ENCODE peak calls at places on chromosomes 12 and 14, in six cellular contexts. O is WTC11, G is HepG2, E is H1, Y is A549, Z is K562. Q is an unnamed sample.

GRCh38 chr12:54306925-54307731 is 6.3 kb upstream of the NFE2 start:
- DNase-seq in G (peak), E (no peak), Z (peak), Y (peak), O (peak), Q (no peak)

GRCh38 chr12:114917953-114918352 is 234.0 kb upstream of the TBX3 start:
- DNase-seq in Y (no peak), G (no peak), E (no peak), Z (no peak), O (no peak), Q (no peak)

GRCh38 chr14:102222009-102222575 is 82.4 kb downstream of the WDR20 start:
- DNase-seq in Z (no peak), E (no peak), Y (no peak), O (no peak), G (no peak), Q (no peak)

GRCh38 chr12:47881826-47882427 is 22.9 kb downstream of the VDR start:
- DNase-seq in Y (no peak), E (no peak), Z (no peak), O (no peak), G (no peak), Q (no peak)

GRCh38 chr12:63124778-63125177 is 26.2 kb downstream of the AVPR1A start:
- DNase-seq in E (no peak), Y (no peak), G (no peak), Z (no peak), O (no peak), Q (no peak)

GRCh38 chr14:65098586-65098985 is 3.7 kb downstream of the MAX start:
- DNase-seq in Z (no peak), O (no peak), E (no peak), Y (no peak), G (no peak), Q (peak)

GRCh38 chr12:63911336-63911735 is 66.8 kb downstream of the SRGAP1 start:
- DNase-seq in O (no peak), G (no peak), Y (no peak), Z (no peak), E (no peak), Q (no peak)

GRCh38 chr14:67436006-67436866 is 24.3 kb upstream of the PLEK2 start:
- DNase-seq in O (no peak), G (peak), E (no peak), Y (no peak), Z (peak), Q (no peak)

GRCh38 chr12:115857923-115858322 is 419.6 kb downstream of the MED13L start:
- DNase-seq in G (no peak), Y (no peak), O (no peak), Z (no peak), E (no peak), Q (no peak)

GRCh38 chr14:96253140-96253539 is 2.9 kb upstream of the BDKRB1 start:
- DNase-seq in Z (no peak), Y (peak), O (no peak), G (no peak), E (no peak), Q (no peak)

GRCh38 chr14:101508948-101509729 is 52.2 kb upstream of the DIO3 start:
- DNase-seq in E (no peak), Y (no peak), G (no peak), O (peak), Z (no peak), Q (no peak)

GRCh38 chr12:104477812-104478388 is 21.2 kb downstream of the CHST11 start:
- DNase-seq in Z (no peak), Y (no peak), E (no peak), G (no peak), O (no peak), Q (no peak)

GRCh38 chr14:36771256-36771655 is 109.6 kb downstream of the PAX9 start:
- DNase-seq in G (peak), E (no peak), O (no peak), Z (no peak), Y (no peak), Q (peak)

GRCh38 chr12:96414637-96415036 is 14.4 kb upstream of the CDK17 start:
- DNase-seq in O (no peak), Y (no peak), Z (no peak), E (no peak), G (no peak), Q (no peak)

GRCh38 chr12:10361084-10361483 is 28.8 kb downstream of the KLRK1 start:
- DNase-seq in O (no peak), Z (peak), Y (no peak), G (no peak), E (no peak), Q (no peak)

GRCh38 chr12:66199141-66199540 is 10.1 kb downstream of the IRAK3 start:
- DNase-seq in O (no peak), E (no peak), Z (no peak), Y (no peak), G (no peak), Q (no peak)

GRCh38 chr14:93023039-93023438 is 92.7 kb downstream of the ITPK1 start:
- DNase-seq in G (peak), Y (no peak), O (no peak), E (no peak), Z (peak), Q (no peak)

GRCh38 chr14:100669011-100669412 is 57.7 kb upstream of the DLK1 start:
- DNase-seq in G (no peak), O (no peak), Y (no peak), E (no peak), Z (no peak), Q (no peak)

DNA sequence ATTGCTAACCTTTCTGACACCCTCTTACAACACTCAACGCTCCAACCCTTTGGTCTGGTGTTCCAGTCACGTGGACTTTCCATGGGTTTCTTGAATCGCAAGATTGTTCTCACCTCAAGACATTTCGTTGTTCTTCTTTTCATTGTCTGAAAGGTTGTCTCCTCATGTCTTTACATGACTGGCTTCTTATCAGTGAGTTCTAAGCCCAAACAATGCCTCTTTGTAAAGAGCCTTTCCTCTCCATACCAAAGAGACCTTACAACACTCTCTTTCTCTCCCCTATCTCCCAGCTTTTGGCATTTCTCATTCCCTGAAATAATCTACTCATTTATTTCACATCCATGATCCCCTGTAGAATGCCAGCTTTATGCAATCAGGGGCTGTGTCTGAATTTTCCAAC is 1144.8 kb downstream of the AACS start:
- DNase-seq in G (no peak), O (no peak), Z (no peak), E (no peak), Y (no peak), Q (no peak)
- TF ChIP-seq MAX in G (no peak), O (no peak), Z (no peak), E (no peak), Y (no peak), Q (no peak)

GRCh38 chr14:104115131-104115600 is 23.2 kb upstream of the KIF26A start:
- DNase-seq in O (no peak), Z (no peak), G (no peak), E (no peak), Y (no peak), Q (no peak)
- TF ChIP-seq JUN in O (no peak), Z (no peak), G (no peak), E (no peak), Y (no peak), Q (no peak)

GRCh38 chr12:57469334-57470164 is 10.0 kb downstream of the GLI1 start:
- DNase-seq in E (no peak), G (no peak), Y (no peak), Z (no peak), O (no peak), Q (no peak)
- TF ChIP-seq MAX in E (no peak), G (no peak), Y (no peak), Z (no peak), O (no peak), Q (no peak)

DNA sequence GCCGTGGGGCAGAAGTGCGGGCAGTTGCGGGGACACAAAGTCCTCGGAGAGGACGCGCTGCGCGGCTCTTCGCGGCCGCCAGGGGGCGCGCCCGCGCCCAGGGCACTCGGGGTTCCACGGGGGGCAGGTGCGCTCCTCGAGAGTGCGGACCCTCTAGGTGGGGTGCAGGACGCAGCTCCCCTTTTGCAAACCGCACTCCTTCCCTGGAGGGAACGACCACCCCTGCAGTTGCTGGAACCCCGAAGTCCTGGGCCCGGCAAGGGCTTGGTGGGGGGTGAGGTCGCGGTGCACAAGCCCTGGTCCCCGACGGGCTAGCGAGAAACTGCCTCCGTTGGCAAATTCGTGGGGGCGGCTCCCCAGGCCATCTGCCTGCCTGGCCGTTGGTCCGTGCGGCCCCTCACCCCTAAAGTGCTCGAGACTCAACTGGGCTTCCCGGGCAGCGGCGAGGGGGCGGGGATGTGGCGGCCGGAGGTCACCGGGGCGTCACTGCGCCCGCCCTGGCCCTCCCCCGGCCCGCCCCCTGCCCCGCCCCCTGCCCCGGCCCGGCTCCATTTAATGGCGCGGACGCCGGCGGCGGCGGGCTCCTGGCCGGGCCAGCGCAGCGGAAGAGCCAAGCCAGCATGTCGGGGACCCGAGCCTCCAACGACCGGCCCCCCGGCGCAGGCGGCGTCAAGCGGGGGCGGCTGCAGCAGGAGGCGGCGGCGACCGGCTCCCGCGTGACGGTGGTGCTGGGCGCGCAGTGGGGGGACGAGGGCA is at the start of gene ADSS1:
- DNase-seq in O (peak), G (peak), E (peak), Y (peak), Z (peak), Q (peak)
- TF ChIP-seq JUN in O (no peak), G (no peak), E (no peak), Y (peak), Z (no peak), Q (no peak)

DNA sequence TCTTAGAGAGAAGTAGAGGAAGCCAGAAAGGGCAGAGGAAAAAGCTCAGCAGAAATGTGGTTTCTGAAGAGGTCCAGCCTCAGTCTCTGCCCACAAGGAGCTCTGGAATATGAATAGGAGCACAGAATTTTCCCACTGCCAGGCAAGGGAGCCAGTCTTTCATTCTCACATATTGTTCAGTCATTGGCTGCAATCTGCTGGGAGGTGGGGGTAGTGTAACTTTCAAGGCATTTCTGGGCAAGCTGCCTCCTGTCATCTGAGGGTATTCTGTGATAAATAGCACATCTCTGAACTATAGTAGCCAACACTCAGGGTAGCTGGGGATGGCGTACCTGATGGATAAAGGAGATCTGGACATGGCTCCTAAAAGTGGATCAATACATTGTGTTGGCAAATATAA is 127.2 kb downstream of the LRRK2 start:
- DNase-seq in Z (no peak), G (no peak), Y (no peak), O (no peak), E (no peak), Q (no peak)
- TF ChIP-seq MAX in Z (no peak), G (no peak), Y (no peak), O (no peak), E (no peak), Q (no peak)

GRCh38 chr12:13471471-13471870 is 274.9 kb downstream of the EMP1 start:
- DNase-seq in Y (no peak), O (no peak), G (no peak), Z (no peak), E (no peak), Q (no peak)

GRCh38 chr12:13463189-13463588 is 266.7 kb downstream of the EMP1 start:
- DNase-seq in O (no peak), Y (no peak), E (no peak), G (no peak), Z (no peak), Q (no peak)

GRCh38 chr12:13462450-13462849 is 265.9 kb downstream of the EMP1 start:
- DNase-seq in E (no peak), G (no peak), O (no peak), Y (no peak), Z (no peak), Q (no peak)

DNA sequence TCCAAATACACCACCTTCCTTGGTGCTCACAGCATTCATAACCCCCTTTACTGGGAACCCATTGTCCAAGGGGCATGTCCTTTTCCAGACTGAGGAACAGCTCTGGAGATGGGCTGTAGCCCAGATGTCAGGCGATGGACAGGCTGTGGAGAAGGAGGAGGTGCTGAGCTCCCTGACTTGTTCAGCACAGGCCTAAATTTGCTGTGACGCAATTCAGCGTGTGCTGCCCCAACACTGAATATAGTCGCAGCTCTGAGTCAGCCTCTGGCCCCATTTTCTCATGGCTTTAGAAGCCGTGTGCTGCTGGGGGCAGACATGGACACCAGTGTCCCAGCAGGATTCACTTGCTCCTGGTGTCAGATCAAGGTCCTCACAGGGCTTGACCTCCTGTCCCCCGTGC is 269.1 kb downstream of the EMP1 start:
- DNase-seq in Z (no peak), O (no peak), E (no peak), Y (no peak), G (no peak), Q (no peak)
- TF ChIP-seq JUN in Z (no peak), O (no peak), E (no peak), Y (no peak), G (no peak), Q (no peak)

GRCh38 chr14:62528296-62528695 is 517.0 kb downstream of the KCNH5 start:
- DNase-seq in E (no peak), Z (no peak), Y (no peak), G (no peak), O (no peak), Q (no peak)
- TF ChIP-seq MAX in E (no peak), Z (no peak), Y (no peak), G (no peak), O (no peak), Q (no peak)